ENCODE peak calls at places on chromosomes 16 and 17, in six cellular contexts. T is uterus, F is fibroblast of mammary gland, B is HCT116, O is right atrium auricular region, G is gastrocnemius medialis. Y is an unnamed sample.

GRCh38 chr17:50841949-50842354 is 6.6 kb downstream of the WFIKKN2 start:
- DNase-seq in T (peak), O (peak), F (peak), G (peak), B (peak), Y (no peak)

GRCh38 chr16:89921131-89921698 is 1.9 kb upstream of the TUBB3 start:
- DNase-seq in B (no peak), O (no peak), G (no peak), T (no peak), F (no peak), Y (no peak)

GRCh38 chr16:7160093-7160492 is 172.6 kb upstream of the RBFOX1 start:
- DNase-seq in F (no peak), O (no peak), G (no peak), T (no peak), B (no peak), Y (no peak)

GRCh38 chr17:40588557-40588956 is 23.3 kb upstream of the CCR7 start:
- DNase-seq in O (no peak), B (no peak), F (no peak), G (no peak), T (no peak), Y (no peak)

GRCh38 chr16:50985733-50986132 is 165.3 kb downstream of the SALL1 start:
- DNase-seq in T (no peak), B (no peak), G (no peak), O (no peak), F (no peak), Y (no peak)

GRCh38 chr17:35740997-35741931 is 9.8 kb downstream of the RASL10B start:
- DNase-seq in B (no peak), O (no peak), F (no peak), G (no peak), T (no peak), Y (no peak)

GRCh38 chr16:72371307-72372081 is 199.5 kb upstream of the PMFBP1 start:
- DNase-seq in B (peak), G (no peak), T (no peak), O (no peak), F (peak), Y (no peak)

GRCh38 chr17:5257124-5257523 is 22.5 kb upstream of the SCIMP start:
- DNase-seq in F (no peak), T (no peak), O (no peak), B (no peak), G (no peak), Y (no peak)

GRCh38 chr17:82449883-82450356 is 632 bp downstream of the CYBC1 start:
- DNase-seq in F (no peak), T (no peak), B (no peak), G (no peak), O (no peak), Y (no peak)

GRCh38 chr17:82173351-82174041 is 39.1 kb downstream of the CCDC57 start:
- DNase-seq in O (no peak), G (no peak), B (no peak), F (no peak), T (no peak), Y (no peak)

GRCh38 chr17:13031718-13032350 is 14.0 kb upstream of the ELAC2 start:
- DNase-seq in T (peak), B (peak), O (peak), F (peak), G (peak), Y (no peak)

GRCh38 chr17:76688165-76688622 is 22.6 kb downstream of the MXRA7 start:
- DNase-seq in O (no peak), B (no peak), F (no peak), T (peak), G (no peak), Y (no peak)

GRCh38 chr17:16931318-16932060 is 40.4 kb downstream of the TNFRSF13B start:
- DNase-seq in F (no peak), T (no peak), B (no peak), O (no peak), G (no peak), Y (no peak)

GRCh38 chr17:35612924-35613521 is 25.9 kb downstream of the AP2B1 start:
- DNase-seq in B (peak), O (no peak), T (no peak), G (no peak), F (peak), Y (no peak)

GRCh38 chr17:21046215-21046614 is 3.4 kb upstream of the USP22 start:
- DNase-seq in F (no peak), G (no peak), O (no peak), T (no peak), B (no peak), Y (no peak)

GRCh38 chr17:49521521-49522185 is 26.6 kb downstream of the NGFR start:
- DNase-seq in T (peak), O (no peak), F (peak), B (no peak), G (no peak), Y (no peak)

GRCh38 chr17:46013502-46014165 is 14.6 kb downstream of the STH start:
- DNase-seq in O (no peak), F (peak), B (no peak), G (no peak), T (no peak), Y (no peak)

GRCh38 chr16:82031116-82032084 is 3.7 kb upstream of the HSD17B2 start:
- DNase-seq in B (peak), G (no peak), F (peak), O (no peak), T (no peak), Y (no peak)

GRCh38 chr16:57867000-57867561 is 64.8 kb upstream of the KIFC3 start:
- DNase-seq in F (no peak), B (no peak), G (no peak), O (no peak), T (no peak), Y (no peak)

GRCh38 chr16:17342031-17342430 is 128.7 kb downstream of the XYLT1 start:
- DNase-seq in G (no peak), O (no peak), T (no peak), F (no peak), B (no peak), Y (no peak)

GRCh38 chr16:8505327-8505991 is 84.9 kb downstream of the TMEM114 start:
- DNase-seq in B (no peak), G (no peak), F (no peak), O (no peak), T (no peak), Y (no peak)

GRCh38 chr17:68863091-68863652 is 92.0 kb downstream of the ABCA8 start:
- DNase-seq in F (no peak), O (no peak), G (no peak), T (no peak), B (no peak), Y (no peak)

GRCh38 chr17:46772013-46772878 is 46.2 kb downstream of the WNT3 start:
- DNase-seq in T (no peak), O (no peak), B (no peak), F (no peak), G (no peak), Y (no peak)

DNA sequence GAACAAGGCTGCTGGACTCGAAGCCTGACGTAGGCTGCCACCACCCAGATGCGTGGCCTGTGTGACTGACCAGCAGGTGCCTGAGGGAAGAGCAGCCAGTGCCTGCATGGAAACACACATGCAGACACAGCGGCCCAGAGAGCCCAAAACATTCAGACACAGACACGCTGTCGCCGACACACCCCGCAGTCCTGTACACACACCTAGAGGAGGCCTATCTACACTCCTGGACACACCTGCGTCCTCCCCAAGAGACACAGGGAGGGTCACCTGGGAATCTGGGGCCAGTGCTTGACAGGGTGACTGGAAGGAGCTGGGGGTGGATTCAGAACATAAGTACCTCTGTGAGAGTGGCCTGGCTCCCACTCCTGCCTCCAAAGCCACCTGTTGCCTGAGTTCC is 6.1 kb upstream of the TSPOAP1 start:
- DNase-seq in B (no peak), T (no peak), G (no peak), O (no peak), F (no peak), Y (peak)
- H3K4me3 ChIP-seq in B (no peak), T (no peak), G (no peak), O (no peak), F (no peak), Y (peak)

GRCh38 chr16:4679156-4679853 is 14.1 kb upstream of the NUDT16L1 start:
- DNase-seq in G (no peak), O (no peak), F (no peak), T (peak), B (no peak), Y (no peak)

GRCh38 chr16:4681471-4682083 is 11.8 kb upstream of the NUDT16L1 start:
- DNase-seq in T (no peak), G (no peak), F (no peak), O (no peak), B (no peak), Y (no peak)

GRCh38 chr16:4680673-4681470 is 12.5 kb upstream of the NUDT16L1 start:
- DNase-seq in F (no peak), T (no peak), O (no peak), G (no peak), B (no peak), Y (no peak)

GRCh38 chr16:4678596-4678995 is 14.8 kb upstream of the NUDT16L1 start:
- DNase-seq in T (no peak), B (no peak), O (no peak), F (no peak), G (no peak), Y (no peak)

DNA sequence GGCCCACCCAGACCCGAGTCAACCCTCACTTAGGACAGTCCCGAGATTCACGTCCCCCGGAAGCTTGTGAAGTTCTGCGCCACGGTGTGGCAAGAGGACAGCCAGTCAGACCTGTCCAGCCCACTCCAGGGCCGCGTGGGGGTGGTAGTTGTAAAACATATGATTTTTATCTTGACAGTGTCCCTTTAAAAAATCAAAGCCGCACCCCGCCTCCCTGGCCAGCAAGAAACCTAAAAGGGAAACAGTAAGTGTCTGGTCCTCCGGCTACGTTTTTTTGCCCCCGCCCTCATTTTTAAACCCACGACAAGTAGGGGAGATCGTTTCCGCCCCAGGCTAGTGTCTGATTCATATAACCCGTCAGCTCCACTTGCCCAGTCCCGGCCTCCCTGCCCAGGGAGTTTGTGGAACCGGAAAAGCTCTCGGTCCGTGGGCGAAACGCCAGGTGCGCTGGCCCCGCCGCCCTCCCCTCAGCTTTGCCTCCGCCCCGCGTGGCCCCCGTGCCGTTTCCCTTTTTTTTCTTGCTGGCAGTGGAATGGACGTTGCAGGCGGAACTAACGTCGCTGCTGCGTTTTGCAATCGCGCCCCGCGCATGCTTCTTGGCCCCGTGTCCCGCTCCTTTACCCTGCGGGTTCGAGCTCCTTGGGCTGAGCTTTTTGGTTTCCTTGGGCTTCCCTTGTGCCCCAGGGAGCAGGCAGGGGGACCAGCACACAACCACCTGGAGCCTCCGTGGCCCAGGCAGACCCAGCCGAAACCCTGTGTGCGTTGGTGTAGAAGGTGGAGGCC is 13.3 kb upstream of the NUDT16L1 start:
- DNase-seq in O (peak), F (peak), B (no peak), G (no peak), T (peak), Y (no peak)
- TF ChIP-seq CTCF in O (no peak), F (no peak), B (no peak), G (no peak), T (no peak), Y (no peak)

GRCh38 chr16:1990336-1991134 is 765 bp downstream of the SYNGR3 start:
- DNase-seq in G (no peak), F (no peak), B (no peak), T (no peak), O (no peak), Y (no peak)

GRCh38 chr16:1989209-1989825 is 453 bp upstream of the SYNGR3 start:
- DNase-seq in T (no peak), F (no peak), O (no peak), G (no peak), B (no peak), Y (no peak)

GRCh38 chr16:1991135-1991551 is 1.4 kb downstream of the SYNGR3 start:
- DNase-seq in T (no peak), F (no peak), B (no peak), G (no peak), O (no peak), Y (peak)

GRCh38 chr16:1991588-1992474 is 2.1 kb downstream of the SYNGR3 start:
- DNase-seq in O (peak), B (peak), T (peak), F (peak), G (peak), Y (peak)

GRCh38 chr16:1989826-1990335 is at the start of gene SYNGR3:
- DNase-seq in G (no peak), O (no peak), T (no peak), F (no peak), B (no peak), Y (no peak)
- H3K4me3 ChIP-seq in G (no peak), O (peak), T (no peak), F (no peak), B (peak), Y (peak)

GRCh38 chr17:27494192-27495091 is 38.2 kb downstream of the KSR1 start:
- DNase-seq in F (peak), G (peak), O (peak), B (peak), T (peak), Y (no peak)
- TF ChIP-seq CTCF in F (peak), G (peak), O (peak), B (peak), T (peak), Y (no peak)

Y was measured in GM06990.